ENCODE peak calls at places on chromosomes 5 and 9, in nine cellular contexts. H is BE2C, N is tibial artery, V is BJ, U is mesenchymal stem cell, A is GM06990, S is iPS DF 6.9, R is IMR-90, B is pancreas. P is an unnamed sample. For H3K36me3, the result is how much of the 10 kb centered on the place peaks cover.

GRCh38 chr5:176780071-176780850 is 30.1 kb upstream of the UNC5A start:
- DNase-seq in H (no peak), N (no peak), V (no peak), U (no peak), A (no peak), S (no peak), R (no peak), B (peak), P (no peak)

GRCh38 chr5:45696206-45696836 is at the start of gene HCN1:
- DNase-seq in H (peak), N (peak), V (peak), U (peak), A (no peak), S (peak), R (peak), B (peak), P (peak)

GRCh38 chr9:129609486-129610192 is 11.3 kb downstream of the C9orf50 start:
- DNase-seq in H (no peak), N (peak), V (no peak), U (peak), A (no peak), S (no peak), R (no peak), B (no peak), P (no peak)

GRCh38 chr9:35789541-35789940 is 1.9 kb upstream of the NPR2 start:
- DNase-seq in H (no peak), N (no peak), V (no peak), U (no peak), A (no peak), S (no peak), R (no peak), B (no peak), P (no peak)

GRCh38 chr9:37984672-37985611 is 81.0 kb upstream of the SLC25A51 start:
- DNase-seq in H (peak), N (no peak), V (peak), U (peak), A (no peak), S (no peak), R (peak), B (peak), P (peak)

GRCh38 chr9:98652302-98652701 is 56.4 kb downstream of the GABBR2 start:
- DNase-seq in H (no peak), N (no peak), V (no peak), U (no peak), A (no peak), S (no peak), R (no peak), B (no peak), P (no peak)

GRCh38 chr5:76209297-76209696 is 126.1 kb downstream of the SV2C start:
- DNase-seq in H (no peak), N (no peak), V (no peak), U (no peak), A (no peak), S (no peak), R (no peak), B (no peak), P (no peak)

GRCh38 chr5:78592735-78593386 is 55.7 kb downstream of the LHFPL2 start:
- DNase-seq in H (no peak), N (no peak), V (no peak), U (no peak), A (no peak), S (no peak), R (no peak), B (no peak), P (no peak)

GRCh38 chr9:2602704-2603116 is 18.9 kb upstream of the VLDLR start:
- DNase-seq in H (no peak), N (no peak), V (no peak), U (no peak), A (no peak), S (no peak), R (peak), B (no peak), P (no peak)

GRCh38 chr5:9222054-9222738 is 323.7 kb downstream of the SEMA5A start:
- DNase-seq in H (no peak), N (no peak), V (no peak), U (no peak), A (no peak), S (peak), R (no peak), B (no peak), P (no peak)

GRCh38 chr9:131738838-131739191 is 1.1 kb downstream of the RAPGEF1 start:
- DNase-seq in H (no peak), N (no peak), V (no peak), U (no peak), A (no peak), S (no peak), R (no peak), B (peak), P (no peak)

GRCh38 chr9:6944093-6944551 is 186.3 kb downstream of the KDM4C start:
- DNase-seq in H (no peak), N (no peak), V (no peak), U (peak), A (no peak), S (no peak), R (peak), B (no peak), P (no peak)

GRCh38 chr9:114088571-114089170 is 10.4 kb downstream of the KIF12 start:
- DNase-seq in H (no peak), N (peak), V (no peak), U (no peak), A (no peak), S (no peak), R (no peak), B (no peak), P (no peak)

GRCh38 chr9:130036099-130036498 is 6.9 kb downstream of the FNBP1 start:
- DNase-seq in H (no peak), N (no peak), V (no peak), U (peak), A (no peak), S (no peak), R (peak), B (no peak), P (no peak)

GRCh38 chr5:32206799-32207634 is 32.9 kb upstream of the GOLPH3 start:
- DNase-seq in H (no peak), N (no peak), V (no peak), U (no peak), A (no peak), S (no peak), R (no peak), B (no peak), P (no peak)

GRCh38 chr5:126383246-126383645 is 40.0 kb upstream of the GRAMD2B start:
- DNase-seq in H (no peak), N (no peak), V (no peak), U (no peak), A (no peak), S (no peak), R (peak), B (no peak), P (peak)

GRCh38 chr5:111461261-111461671 is 51.1 kb downstream of the STARD4 start:
- DNase-seq in H (peak), N (no peak), V (no peak), U (peak), A (no peak), S (peak), R (peak), B (no peak), P (peak)

GRCh38 chr9:109934499-109935214 is 154.7 kb downstream of the PALM2AKAP2 start:
- DNase-seq in H (no peak), N (no peak), V (no peak), U (peak), A (no peak), S (no peak), R (peak), B (no peak), P (no peak)

GRCh38 chr5:58505971-58506640 is 14.9 kb downstream of the GAPT start:
- DNase-seq in H (no peak), N (no peak), V (no peak), U (no peak), A (peak), S (no peak), R (no peak), B (no peak), P (no peak)

GRCh38 chr5:125227333-125228075 is 481.1 kb upstream of the ZNF608 start:
- DNase-seq in H (peak), N (no peak), V (no peak), U (peak), A (no peak), S (no peak), R (peak), B (no peak), P (peak)

GRCh38 chr5:179801304-179802206 is 5.1 kb downstream of the MGAT4B start:
- DNase-seq in H (peak), N (peak), V (no peak), U (peak), A (peak), S (no peak), R (peak), B (peak), P (no peak)

GRCh38 chr9:4011062-4011461 is 288.8 kb downstream of the GLIS3 start:
- DNase-seq in H (no peak), N (no peak), V (no peak), U (no peak), A (no peak), S (no peak), R (no peak), B (no peak), P (no peak)

GRCh38 chr5:31581498-31582099 is 49.5 kb downstream of the C5orf22 start:
- DNase-seq in H (peak), N (no peak), V (no peak), U (peak), A (no peak), S (no peak), R (peak), B (no peak), P (no peak)

GRCh38 chr9:116190997-116191396 is 37.4 kb downstream of the PAPPA start:
- DNase-seq in H (no peak), N (no peak), V (peak), U (peak), A (no peak), S (no peak), R (peak), B (no peak), P (peak)

DNA sequence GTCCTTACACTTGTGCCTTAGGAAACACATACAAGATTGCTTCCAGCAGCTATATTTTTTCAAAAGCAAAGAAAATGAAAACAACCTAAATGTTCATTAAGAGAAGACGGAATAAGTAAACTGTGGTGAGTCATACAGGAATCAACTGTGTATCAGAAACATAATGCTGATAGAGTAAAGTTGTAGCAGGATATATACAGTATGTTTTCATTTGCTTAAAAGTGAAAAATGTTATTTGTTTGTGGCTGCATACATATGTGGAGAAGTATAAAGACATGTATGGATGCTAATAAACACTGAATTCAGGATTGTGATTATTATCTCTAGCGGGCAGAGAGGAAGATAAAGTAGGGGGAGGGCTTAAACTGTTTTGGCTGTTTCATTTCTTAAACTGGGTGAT is 8.3 kb downstream of the DCTN4 start:
- DNase-seq in H (no peak), N (no peak), V (no peak), U (peak), A (no peak), S (no peak), R (peak), B (no peak), P (no peak)
- H3K36me3 ChIP-seq in H (under half), N (under half), V (under half), U (under half), A (under half), S (under half), R (under half), B (under half), P (half or more)

DNA sequence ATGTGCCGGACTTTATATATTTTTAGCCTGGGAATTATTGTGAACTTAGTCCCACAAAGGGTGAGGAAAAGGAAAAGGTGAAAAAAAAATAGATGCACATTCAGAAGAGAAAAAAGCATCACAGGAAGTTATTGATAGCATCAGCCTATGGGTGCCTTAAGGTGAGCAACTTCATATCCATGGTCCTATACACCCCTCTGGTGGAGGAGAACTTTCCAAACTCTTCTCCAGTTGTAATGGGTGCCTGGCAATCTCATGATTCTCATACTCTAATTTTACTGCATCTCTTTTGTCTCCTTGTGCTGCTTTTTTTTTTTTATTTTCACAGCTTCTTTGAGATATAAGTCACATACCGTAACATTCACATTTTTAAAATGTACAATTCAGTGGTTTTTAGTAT is 107.4 kb downstream of the JAKMIP2 start:
- DNase-seq in H (no peak), N (no peak), V (no peak), U (no peak), A (no peak), S (no peak), R (no peak), B (no peak), P (no peak)
- H3K36me3 ChIP-seq in H (under half), N (under half), V (under half), U (under half), A (under half), S (under half), R (under half), B (under half), P (under half)

DNA sequence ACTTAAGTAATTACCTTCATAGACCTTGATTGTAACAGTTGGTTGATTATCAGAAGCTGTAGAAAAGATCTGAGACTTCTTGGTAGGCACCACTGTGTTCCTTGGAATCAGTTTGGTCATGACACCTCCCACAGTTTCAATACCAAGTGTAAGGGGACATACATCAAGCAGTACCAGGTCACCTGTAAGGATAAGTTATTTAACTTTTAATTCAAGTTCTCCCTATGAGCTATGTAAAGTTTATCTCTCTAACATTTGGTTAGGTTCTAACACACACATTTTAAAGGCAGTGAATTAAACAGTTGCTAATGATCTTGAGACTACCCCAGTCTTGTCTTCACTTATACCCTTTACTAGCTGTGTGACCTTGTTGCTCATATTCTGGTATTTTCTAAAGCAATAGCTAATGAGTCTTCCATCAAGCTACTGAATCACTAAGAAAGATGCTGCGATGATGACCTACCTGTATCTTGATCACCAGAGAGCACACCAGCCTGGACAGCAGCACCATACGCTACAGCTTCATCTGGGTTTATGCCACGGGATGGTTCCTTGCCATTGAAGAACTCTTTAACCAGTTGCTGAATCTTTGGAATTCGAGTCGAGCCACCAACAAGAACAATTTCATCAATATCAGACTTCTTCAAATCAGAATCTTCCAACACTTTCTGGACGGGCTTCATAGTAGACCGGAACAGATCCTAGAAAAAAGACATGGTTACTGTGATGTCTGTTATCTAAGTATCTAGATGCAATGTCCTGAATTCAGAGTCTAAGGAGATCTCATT is 2.8 kb downstream of the HSPA5 start:
- DNase-seq in H (no peak), N (no peak), V (no peak), U (no peak), A (no peak), S (no peak), R (no peak), B (no peak), P (no peak)
- H3K36me3 ChIP-seq in H (half or more), N (half or more), V (under half), U (under half), A (under half), S (under half), R (under half), B (under half), P (half or more)

GRCh38 chr5:151665584-151665982 is 21.1 kb downstream of the SPARC start:
- DNase-seq in H (no peak), N (no peak), V (no peak), U (no peak), A (no peak), S (no peak), R (no peak), B (no peak), P (no peak)
- H3K36me3 ChIP-seq in H (under half), N (half or more), V (half or more), U (half or more), A (under half), S (under half), R (half or more), B (under half), P (half or more)

GRCh38 chr9:135613946-135614805 is 25.2 kb downstream of the GLT6D1 start:
- DNase-seq in H (peak), N (no peak), V (no peak), U (no peak), A (no peak), S (no peak), R (no peak), B (peak), P (no peak)

GRCh38 chr9:135616621-135617537 is 22.5 kb downstream of the GLT6D1 start:
- DNase-seq in H (no peak), N (no peak), V (no peak), U (no peak), A (no peak), S (no peak), R (no peak), B (no peak), P (no peak)

GRCh38 chr9:135614821-135615665 is 24.3 kb downstream of the GLT6D1 start:
- DNase-seq in H (no peak), N (no peak), V (no peak), U (no peak), A (no peak), S (no peak), R (no peak), B (no peak), P (no peak)

GRCh38 chr9:135617538-135617900 is 21.8 kb downstream of the GLT6D1 start:
- DNase-seq in H (no peak), N (no peak), V (no peak), U (no peak), A (no peak), S (no peak), R (no peak), B (no peak), P (no peak)

GRCh38 chr9:135615666-135616620 is 23.4 kb downstream of the GLT6D1 start:
- DNase-seq in H (no peak), N (no peak), V (no peak), U (no peak), A (no peak), S (no peak), R (no peak), B (peak), P (peak)
- H3K36me3 ChIP-seq in H (under half), N (under half), V (under half), U (under half), A (under half), S (under half), R (under half), B (under half), P (under half)

P was measured in MG63.